ENCODE peak calls at places on chromosomes 12 and 14, in six cellular contexts. V is H9, A is Peyer's patch, C is tibial artery, Y is uterus, M is HL-60. X is an unnamed sample.
A peak's percentile ranks its signal among the peaks of the same experiment; 100 is the strongest.

GRCh38 chr12:83979785-83980184 is 932.8 kb downstream of the SLC6A15 start:
- DNase-seq in V (no peak), A (no peak), C (no peak), Y (no peak), M (no peak), X (no peak)

GRCh38 chr12:40946612-40947194 is 241.4 kb upstream of the PDZRN4 start:
- DNase-seq in V (no peak), A (no peak), C (no peak), Y (no peak), M (peak; percentile 1), X (no peak)

GRCh38 chr14:99266181-99267178 is 5.5 kb downstream of the BCL11B start:
- DNase-seq in V (peak; percentile 78), A (peak; percentile 91), C (peak; percentile 82), Y (peak; percentile 74), M (peak; percentile 56), X (peak; percentile 75)

GRCh38 chr14:36521598-36522345 is 1.7 kb upstream of the NKX2-1 start:
- DNase-seq in V (peak; percentile 75), A (no peak), C (no peak), Y (no peak), M (no peak), X (no peak)

GRCh38 chr14:79354336-79354735 is 857.0 kb downstream of the DIO2 start:
- DNase-seq in V (no peak), A (no peak), C (no peak), Y (no peak), M (no peak), X (no peak)

GRCh38 chr14:76782115-76782884 is 21.0 kb downstream of the VASH1 start:
- DNase-seq in V (peak; percentile 14), A (no peak), C (no peak), Y (no peak), M (no peak), X (no peak)

GRCh38 chr12:106107566-106107965 is 31.2 kb downstream of the NUAK1 start:
- DNase-seq in V (no peak), A (no peak), C (no peak), Y (no peak), M (no peak), X (peak; percentile 54)

GRCh38 chr12:3199551-3200031 is 122.4 kb downstream of the TSPAN9 start:
- DNase-seq in V (no peak), A (no peak), C (no peak), Y (peak; percentile 46), M (no peak), X (peak; percentile 14)

GRCh38 chr12:50415899-50416479 is 15.3 kb downstream of the LARP4 start:
- DNase-seq in V (no peak), A (no peak), C (no peak), Y (no peak), M (no peak), X (no peak)

GRCh38 chr12:126290456-126290855 is 1225.2 kb downstream of the AACS start:
- DNase-seq in V (no peak), A (no peak), C (no peak), Y (no peak), M (no peak), X (no peak)

GRCh38 chr14:92632546-92633273 is 115.7 kb downstream of the LGMN start:
- DNase-seq in V (peak; percentile 24), A (no peak), C (no peak), Y (no peak), M (no peak), X (no peak)

GRCh38 chr12:6312529-6313325 is 2.2 kb downstream of the PLEKHG6 start:
- DNase-seq in V (peak; percentile 93), A (peak; percentile 93), C (no peak), Y (no peak), M (no peak), X (peak; percentile 86)

GRCh38 chr12:1630081-1630826 is 1.2 kb downstream of the WNT5B start:
- DNase-seq in V (peak; percentile 78), A (peak; percentile 61), C (peak; percentile 75), Y (peak; percentile 31), M (no peak), X (no peak)

GRCh38 chr14:92586001-92586947 is 72.7 kb downstream of the RIN3 start:
- DNase-seq in V (no peak), A (peak; percentile 49), C (peak; percentile 76), Y (peak; percentile 60), M (peak; percentile 80), X (no peak)

GRCh38 chr12:120540445-120540844 is 6.3 kb downstream of the RNF10 start:
- DNase-seq in V (no peak), A (no peak), C (no peak), Y (no peak), M (peak; percentile 50), X (no peak)

GRCh38 chr14:78763746-78764145 is 593.6 kb downstream of the NRXN3 start:
- DNase-seq in V (no peak), A (no peak), C (no peak), Y (no peak), M (no peak), X (no peak)

GRCh38 chr12:63918788-63919300 is 74.3 kb downstream of the SRGAP1 start:
- DNase-seq in V (no peak), A (no peak), C (no peak), Y (no peak), M (no peak), X (peak; percentile 79)

GRCh38 chr12:91817512-91817911 is 328.1 kb downstream of the BTG1 start:
- DNase-seq in V (no peak), A (no peak), C (no peak), Y (no peak), M (no peak), X (no peak)

GRCh38 chr14:81313775-81314429 is 86.2 kb downstream of the STON2 start:
- DNase-seq in V (no peak), A (no peak), C (no peak), Y (no peak), M (no peak), X (peak; percentile 67)

GRCh38 chr14:53183611-53184010 is 30.5 kb upstream of the DDHD1 start:
- DNase-seq in V (no peak), A (no peak), C (no peak), Y (no peak), M (no peak), X (peak; percentile 8)

GRCh38 chr14:90579088-90579487 is 182.3 kb downstream of the CALM1 start:
- DNase-seq in V (no peak), A (no peak), C (no peak), Y (no peak), M (no peak), X (no peak)

GRCh38 chr12:115129727-115130126 is 445.8 kb upstream of the TBX3 start:
- DNase-seq in V (no peak), A (no peak), C (no peak), Y (no peak), M (no peak), X (no peak)

GRCh38 chr12:25054783-25055144 is 105.9 kb upstream of the BCAT1 start:
- DNase-seq in V (no peak), A (no peak), C (no peak), Y (no peak), M (no peak), X (peak; percentile 76)

GRCh38 chr14:72962829-72963312 is 36.6 kb downstream of the DCAF4 start:
- DNase-seq in V (peak; percentile 70), A (no peak), C (no peak), Y (no peak), M (no peak), X (peak; percentile 82)

GRCh38 chr12:114895822-114896221 is 211.8 kb upstream of the TBX3 start:
- DNase-seq in V (no peak), A (no peak), C (no peak), Y (no peak), M (no peak), X (no peak)

GRCh38 chr12:132075714-132076553 is 68.2 kb downstream of the DDX51 start:
- DNase-seq in V (no peak), A (no peak), C (no peak), Y (no peak), M (no peak), X (no peak)

GRCh38 chr12:124053855-124054254 is 80.8 kb downstream of the ZNF664 start:
- DNase-seq in V (peak; percentile 82), A (peak; percentile 50), C (no peak), Y (peak; percentile 69), M (no peak), X (no peak)

GRCh38 chr12:111271674-111272418 is 97.0 kb downstream of the PHETA1 start:
- DNase-seq in V (no peak), A (no peak), C (no peak), Y (no peak), M (no peak), X (no peak)

GRCh38 chr14:87960013-87960787 is 32.8 kb downstream of the GALC start:
- DNase-seq in V (no peak), A (peak; percentile 51), C (no peak), Y (no peak), M (no peak), X (no peak)

GRCh38 chr12:64976131-64976530 is 145.0 kb downstream of the WIF1 start:
- DNase-seq in V (no peak), A (no peak), C (no peak), Y (no peak), M (no peak), X (no peak)

GRCh38 chr12:9940370-9940769 is 8.2 kb upstream of the CLEC2A start:
- DNase-seq in V (no peak), A (no peak), C (no peak), Y (no peak), M (no peak), X (no peak)

GRCh38 chr12:6229224-6229748 is 29.1 kb downstream of the CD9 start:
- DNase-seq in V (no peak), A (peak; percentile 79), C (peak; percentile 84), Y (peak; percentile 31), M (no peak), X (no peak)

GRCh38 chr12:52023976-52024688 is 17.4 kb downstream of the TAMALIN start:
- DNase-seq in V (no peak), A (no peak), C (no peak), Y (no peak), M (no peak), X (no peak)
- TF ChIP-seq CTCF in V (peak; percentile 13), A (no peak), C (no peak), Y (no peak), M (no peak), X (no peak)

GRCh38 chr12:71438670-71439361 is 782 bp upstream of the LGR5 start:
- DNase-seq in V (peak; percentile 38), A (no peak), C (no peak), Y (no peak), M (no peak), X (no peak)
- H3K27ac ChIP-seq in V (no peak overlapping the region), A (no peak overlapping the region), C (no peak overlapping the region), Y (no peak overlapping the region), M (no peak overlapping the region), X (no peak overlapping the region)

GRCh38 chr12:58695263-58695662 is 225.0 kb downstream of the LRIG3 start:
- DNase-seq in V (no peak), A (no peak), C (no peak), Y (no peak), M (no peak), X (no peak)
- TF ChIP-seq CTCF in V (no peak), A (no peak), C (no peak), Y (no peak), M (no peak), X (no peak)

DNA sequence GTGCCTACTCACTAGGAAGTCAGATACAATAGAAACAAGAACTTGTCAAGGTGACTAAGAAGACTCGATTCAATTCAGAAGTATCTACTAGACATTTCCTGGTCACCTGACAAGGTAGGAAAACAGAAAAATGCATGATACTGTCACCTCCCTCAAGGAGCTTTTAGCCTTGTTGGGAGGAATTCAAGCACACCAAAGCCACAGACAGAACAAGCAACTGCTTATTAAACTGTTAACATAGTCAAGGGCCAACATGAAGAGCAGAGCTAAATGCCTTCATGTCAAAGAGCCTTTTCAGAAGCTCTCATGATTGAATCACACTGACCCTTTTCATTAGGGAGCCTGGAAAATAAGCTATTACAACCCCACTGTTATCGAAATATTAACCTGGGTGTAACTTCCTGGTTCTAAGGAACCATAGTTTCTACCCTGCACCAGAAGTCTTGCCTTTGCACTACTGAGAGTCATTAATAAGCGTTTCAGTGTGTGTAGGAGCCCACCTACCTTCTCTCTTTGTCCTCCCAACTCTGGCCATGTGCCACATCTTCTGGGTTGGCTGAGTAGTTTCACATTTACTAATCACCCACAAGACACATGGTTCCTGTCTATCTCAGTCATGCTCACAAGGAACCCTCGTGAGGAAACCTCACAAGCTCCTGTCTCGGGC is 31.0 kb upstream of the LGALS3 start:
- DNase-seq in V (no peak), A (peak; percentile 82), C (no peak), Y (no peak), M (no peak), X (peak; percentile 64)
- H3K27ac ChIP-seq in V (no peak overlapping the region), A (peak overlapping the region; percentile 34), C (no peak overlapping the region), Y (peak overlapping the region; percentile 66), M (no peak overlapping the region), X (peak overlapping the region; percentile 53)

X was measured in foreskin keratinocyte.